ENCODE peak calls at places on chromosomes 11 and 22, in four cellular contexts. One of them, this sample, is unnamed.

GRCh38 chr11:7918141-7918540 is 12.9 kb downstream of the OR10A6 start:
- DNase-seq in AG04450: no peak
- DNase-seq in progenitor cell of endocrine pancreas: no peak
- DNase-seq in ovary: no peak
- DNase-seq in this sample: no peak

GRCh38 chr11:130133716-130134115 is 25.9 kb upstream of the ST14 start:
- DNase-seq in AG04450: no peak
- DNase-seq in progenitor cell of endocrine pancreas: no peak
- DNase-seq in ovary: no peak
- DNase-seq in this sample: no peak

GRCh38 chr22:36756031-36756430 is 19.9 kb downstream of the IFT27 start:
- DNase-seq in AG04450: no peak
- DNase-seq in progenitor cell of endocrine pancreas: no peak
- DNase-seq in ovary: no peak
- DNase-seq in this sample: no peak

GRCh38 chr22:46337870-46338269 is 2.4 kb downstream of the TRMU start:
- DNase-seq in AG04450: no peak
- DNase-seq in progenitor cell of endocrine pancreas: no peak
- DNase-seq in ovary: no peak
- DNase-seq in this sample: no peak

GRCh38 chr11:68398870-68399865 is 61.4 kb upstream of the PPP6R3 start:
- DNase-seq in AG04450: no peak
- DNase-seq in progenitor cell of endocrine pancreas: no peak
- DNase-seq in ovary: peak; percentile 70
- DNase-seq in this sample: no peak

GRCh38 chr11:58934945-58935513 is 4.3 kb upstream of the GLYATL1 start:
- DNase-seq in AG04450: no peak
- DNase-seq in progenitor cell of endocrine pancreas: no peak
- DNase-seq in ovary: no peak
- DNase-seq in this sample: no peak

GRCh38 chr11:35554491-35555237 is 29.2 kb upstream of the PAMR1 start:
- DNase-seq in AG04450: no peak
- DNase-seq in progenitor cell of endocrine pancreas: no peak
- DNase-seq in ovary: no peak
- DNase-seq in this sample: no peak

GRCh38 chr11:110182886-110183285 is 89.7 kb downstream of the ZC3H12C start:
- DNase-seq in AG04450: no peak
- DNase-seq in progenitor cell of endocrine pancreas: no peak
- DNase-seq in ovary: no peak
- DNase-seq in this sample: no peak

GRCh38 chr11:104260456-104260855 is 96.5 kb upstream of the PDGFD start:
- DNase-seq in AG04450: no peak
- DNase-seq in progenitor cell of endocrine pancreas: no peak
- DNase-seq in ovary: no peak
- DNase-seq in this sample: no peak

GRCh38 chr11:19929655-19930054 is 217.0 kb downstream of the NAV2 start:
- DNase-seq in AG04450: no peak
- DNase-seq in progenitor cell of endocrine pancreas: no peak
- DNase-seq in ovary: no peak
- DNase-seq in this sample: no peak

GRCh38 chr22:49517211-49517610 is 310.5 kb downstream of the BRD1 start:
- DNase-seq in AG04450: no peak
- DNase-seq in progenitor cell of endocrine pancreas: no peak
- DNase-seq in ovary: no peak
- DNase-seq in this sample: no peak

GRCh38 chr22:49514211-49514610 is 313.5 kb downstream of the BRD1 start:
- DNase-seq in AG04450: no peak
- DNase-seq in progenitor cell of endocrine pancreas: no peak
- DNase-seq in ovary: no peak
- DNase-seq in this sample: no peak

GRCh38 chr22:49514656-49515055 is 313.0 kb downstream of the BRD1 start:
- DNase-seq in AG04450: no peak
- DNase-seq in progenitor cell of endocrine pancreas: no peak
- DNase-seq in ovary: no peak
- DNase-seq in this sample: no peak

GRCh38 chr22:49513358-49513851 is 314.3 kb downstream of the BRD1 start:
- DNase-seq in AG04450: no peak
- DNase-seq in progenitor cell of endocrine pancreas: no peak
- DNase-seq in ovary: no peak
- DNase-seq in this sample: no peak

DNA sequence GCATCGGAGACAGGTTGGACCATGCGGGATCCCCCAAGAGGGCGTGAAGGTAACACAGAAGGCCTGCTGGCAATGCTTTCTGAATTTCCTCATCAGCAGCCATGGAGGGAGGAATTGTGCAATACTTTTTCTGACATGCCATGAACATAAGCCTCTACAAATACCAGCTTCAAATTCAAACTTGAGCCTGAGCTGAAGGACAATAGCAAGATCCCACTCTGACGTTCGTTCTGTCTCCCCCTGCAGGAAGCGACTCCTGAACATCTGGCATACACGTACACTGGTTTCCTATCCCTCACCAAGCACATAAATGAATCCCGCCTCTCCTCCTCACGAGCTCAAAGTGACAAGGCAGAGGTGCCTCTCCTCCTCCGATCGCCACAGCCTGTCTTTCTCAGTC is 312.2 kb downstream of the BRD1 start:
- DNase-seq in AG04450: no peak
- DNase-seq in progenitor cell of endocrine pancreas: no peak
- DNase-seq in ovary: no peak
- DNase-seq in this sample: no peak
- TF ChIP-seq CTCF in AG04450: no peak
- TF ChIP-seq CTCF in progenitor cell of endocrine pancreas: peak; percentile 13
- TF ChIP-seq CTCF in ovary: no peak
- TF ChIP-seq CTCF in this sample: peak; percentile 22

GRCh38 chr22:30627480-30627879 is 8.1 kb upstream of the SLC35E4 start:
- DNase-seq in AG04450: no peak
- DNase-seq in progenitor cell of endocrine pancreas: no peak
- DNase-seq in ovary: no peak
- DNase-seq in this sample: no peak

GRCh38 chr22:30628491-30628890 is 7.1 kb upstream of the SLC35E4 start:
- DNase-seq in AG04450: no peak
- DNase-seq in progenitor cell of endocrine pancreas: no peak
- DNase-seq in ovary: no peak
- DNase-seq in this sample: no peak

DNA sequence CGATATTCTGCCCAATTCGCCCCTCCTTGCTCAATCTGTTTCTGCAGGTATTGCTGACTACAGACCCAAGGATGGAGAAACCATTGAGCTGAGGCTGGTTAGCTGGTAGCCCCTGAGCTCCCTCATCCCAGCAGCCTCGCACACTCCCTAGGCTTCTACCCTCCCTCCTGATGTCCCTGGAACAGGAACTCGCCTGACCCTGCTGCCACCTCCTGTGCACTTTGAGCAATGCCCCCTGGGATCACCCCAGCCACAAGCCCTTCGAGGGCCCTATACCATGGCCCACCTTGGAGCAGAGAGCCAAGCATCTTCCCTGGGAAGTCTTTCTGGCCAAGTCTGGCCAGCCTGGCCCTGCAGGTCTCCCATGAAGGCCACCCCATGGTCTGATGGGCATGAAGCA is 9.2 kb upstream of the SLC35E4 start:
- DNase-seq in AG04450: no peak
- DNase-seq in progenitor cell of endocrine pancreas: no peak
- DNase-seq in ovary: no peak
- DNase-seq in this sample: no peak
- TF ChIP-seq CTCF in AG04450: no peak
- TF ChIP-seq CTCF in progenitor cell of endocrine pancreas: no peak
- TF ChIP-seq CTCF in ovary: no peak
- TF ChIP-seq CTCF in this sample: no peak

GRCh38 chr11:93783767-93784151 is 323 bp upstream of the MED17 start:
- DNase-seq in AG04450: peak; percentile 1
- DNase-seq in progenitor cell of endocrine pancreas: no peak
- DNase-seq in ovary: no peak
- DNase-seq in this sample: no peak

GRCh38 chr11:93784935-93785360 is 866 bp downstream of the MED17 start:
- DNase-seq in AG04450: no peak
- DNase-seq in progenitor cell of endocrine pancreas: no peak
- DNase-seq in ovary: no peak
- DNase-seq in this sample: no peak

GRCh38 chr11:93783362-93783761 is 720 bp upstream of the MED17 start:
- DNase-seq in AG04450: no peak
- DNase-seq in progenitor cell of endocrine pancreas: no peak
- DNase-seq in ovary: no peak
- DNase-seq in this sample: no peak

GRCh38 chr11:93784152-93784934 is at the start of gene MED17:
- DNase-seq in AG04450: peak; percentile 72
- DNase-seq in progenitor cell of endocrine pancreas: peak; percentile 74
- DNase-seq in ovary: peak; percentile 89
- DNase-seq in this sample: peak; percentile 86
- TF ChIP-seq CTCF in AG04450: peak; percentile 57
- TF ChIP-seq CTCF in progenitor cell of endocrine pancreas: peak; percentile 44
- TF ChIP-seq CTCF in ovary: peak; percentile 58
- TF ChIP-seq CTCF in this sample: peak; percentile 63

GRCh38 chr22:23115825-23116494 is 25.8 kb downstream of the RSPH14 start:
- DNase-seq in AG04450: no peak
- DNase-seq in progenitor cell of endocrine pancreas: no peak
- DNase-seq in ovary: no peak
- DNase-seq in this sample: no peak

GRCh38 chr22:23116506-23117263 is 25.1 kb downstream of the RSPH14 start:
- DNase-seq in AG04450: no peak
- DNase-seq in progenitor cell of endocrine pancreas: no peak
- DNase-seq in ovary: peak; percentile 6
- DNase-seq in this sample: no peak

GRCh38 chr22:23117890-23118646 is 23.7 kb downstream of the RSPH14 start:
- DNase-seq in AG04450: no peak
- DNase-seq in progenitor cell of endocrine pancreas: no peak
- DNase-seq in ovary: peak; percentile 5
- DNase-seq in this sample: no peak

GRCh38 chr22:23118647-23119491 is 22.9 kb downstream of the RSPH14 start:
- DNase-seq in AG04450: no peak
- DNase-seq in progenitor cell of endocrine pancreas: no peak
- DNase-seq in ovary: no peak
- DNase-seq in this sample: no peak

GRCh38 chr22:23117275-23117674 is 24.5 kb downstream of the RSPH14 start:
- DNase-seq in AG04450: no peak
- DNase-seq in progenitor cell of endocrine pancreas: no peak
- DNase-seq in ovary: peak; percentile 12
- DNase-seq in this sample: no peak
- TF ChIP-seq CTCF in AG04450: no peak
- TF ChIP-seq CTCF in progenitor cell of endocrine pancreas: no peak
- TF ChIP-seq CTCF in ovary: no peak
- TF ChIP-seq CTCF in this sample: no peak

GRCh38 chr11:125871391-125872137 is 15.9 kb upstream of the HYLS1 start:
- DNase-seq in AG04450: no peak
- DNase-seq in progenitor cell of endocrine pancreas: peak; percentile 41
- DNase-seq in ovary: no peak
- DNase-seq in this sample: peak; percentile 65
- TF ChIP-seq CTCF in AG04450: peak; percentile 70
- TF ChIP-seq CTCF in progenitor cell of endocrine pancreas: peak; percentile 68
- TF ChIP-seq CTCF in ovary: no peak
- TF ChIP-seq CTCF in this sample: peak; percentile 62

GRCh38 chr11:2836335-2837095 is 49.1 kb downstream of the CDKN1C start:
- DNase-seq in AG04450: no peak
- DNase-seq in progenitor cell of endocrine pancreas: no peak
- DNase-seq in ovary: no peak
- DNase-seq in this sample: no peak

GRCh38 chr11:2835768-2836150 is 49.8 kb downstream of the CDKN1C start:
- DNase-seq in AG04450: no peak
- DNase-seq in progenitor cell of endocrine pancreas: no peak
- DNase-seq in ovary: no peak
- DNase-seq in this sample: no peak

GRCh38 chr11:2838091-2838490 is 47.5 kb downstream of the CDKN1C start:
- DNase-seq in AG04450: no peak
- DNase-seq in progenitor cell of endocrine pancreas: no peak
- DNase-seq in ovary: no peak
- DNase-seq in this sample: no peak

GRCh38 chr11:2837651-2838050 is 47.9 kb downstream of the CDKN1C start:
- DNase-seq in AG04450: no peak
- DNase-seq in progenitor cell of endocrine pancreas: no peak
- DNase-seq in ovary: no peak
- DNase-seq in this sample: no peak

DNA sequence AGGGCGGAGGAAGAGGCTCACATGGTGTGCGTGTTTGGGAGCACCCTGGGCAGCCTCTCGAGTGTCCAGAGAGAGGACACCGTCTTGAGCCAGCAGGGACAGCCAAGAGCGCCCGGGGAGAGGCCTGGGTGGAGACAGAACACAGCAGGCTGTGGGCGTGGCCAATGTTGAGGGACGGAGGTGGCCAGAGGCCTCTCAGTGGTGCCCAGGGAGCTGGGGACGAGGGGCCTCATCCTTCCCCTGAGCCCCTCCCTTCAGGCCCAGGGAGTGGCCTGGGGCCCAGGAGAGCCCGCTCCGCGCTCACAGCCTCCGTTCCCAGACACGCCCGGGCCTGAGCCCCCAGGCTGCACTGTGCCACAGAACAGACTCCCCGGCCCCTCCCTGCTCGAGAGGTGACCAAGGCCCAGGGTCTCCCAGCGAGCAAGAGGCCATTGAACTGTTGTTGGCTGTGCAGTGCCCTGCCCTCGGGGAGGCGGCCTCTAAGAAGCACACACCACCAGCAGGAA is 48.4 kb downstream of the CDKN1C start:
- DNase-seq in AG04450: no peak
- DNase-seq in progenitor cell of endocrine pancreas: peak; percentile 64
- DNase-seq in ovary: no peak
- DNase-seq in this sample: peak; percentile 86
- TF ChIP-seq CTCF in AG04450: peak; percentile 28
- TF ChIP-seq CTCF in progenitor cell of endocrine pancreas: peak; percentile 55
- TF ChIP-seq CTCF in ovary: no peak
- TF ChIP-seq CTCF in this sample: peak; percentile 56

GRCh38 chr22:35170716-35171697 is 86.3 kb upstream of the HMGXB4 start:
- DNase-seq in AG04450: no peak
- DNase-seq in progenitor cell of endocrine pancreas: no peak
- DNase-seq in ovary: no peak
- DNase-seq in this sample: no peak
- TF ChIP-seq CTCF in AG04450: no peak
- TF ChIP-seq CTCF in progenitor cell of endocrine pancreas: no peak
- TF ChIP-seq CTCF in ovary: no peak
- TF ChIP-seq CTCF in this sample: no peak

DNA sequence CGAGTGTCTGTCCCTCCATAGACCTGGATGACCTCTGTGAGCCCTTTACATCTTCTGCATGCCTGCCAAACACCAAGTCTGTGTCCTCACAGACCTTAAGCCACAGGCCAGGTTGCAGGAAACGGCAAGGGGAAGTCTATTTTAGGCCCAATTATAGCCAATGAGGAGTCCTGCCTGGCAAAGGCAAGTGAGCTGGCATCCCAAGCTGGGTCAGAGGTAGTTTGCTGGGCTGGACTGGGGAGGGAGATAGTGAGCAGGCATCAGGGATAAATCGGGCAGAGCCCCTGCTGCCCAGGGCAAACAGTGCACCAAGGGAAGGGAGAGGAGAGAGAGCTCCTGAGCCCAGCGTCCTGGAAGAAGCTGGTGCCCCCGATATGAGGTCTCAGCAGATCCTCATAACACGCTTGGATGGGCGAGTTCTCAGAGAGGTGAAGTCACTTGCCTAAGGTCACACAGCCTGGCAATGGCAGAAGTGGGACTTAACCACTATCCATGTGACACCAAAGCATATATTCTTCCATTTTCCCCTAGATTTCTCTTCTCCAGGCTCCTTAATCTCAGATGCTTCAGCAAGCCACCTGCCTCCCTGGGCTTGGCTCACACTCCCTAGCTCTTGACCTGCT is 3.7 kb upstream of the RELT start:
- DNase-seq in AG04450: no peak
- DNase-seq in progenitor cell of endocrine pancreas: no peak
- DNase-seq in ovary: no peak
- DNase-seq in this sample: no peak
- TF ChIP-seq CTCF in AG04450: peak; percentile 38
- TF ChIP-seq CTCF in progenitor cell of endocrine pancreas: no peak
- TF ChIP-seq CTCF in ovary: no peak
- TF ChIP-seq CTCF in this sample: no peak

This sample was measured in neural crest cell.